ENCODE peak calls at places on chromosome 18, in eight cellular contexts. Z is ovary, R is adrenal gland, A is astrocyte, I is astrocyte of the spinal cord, N is HAP-1, B is tibial nerve, J is psoas muscle. E is an unnamed sample.

GRCh38 chr18:76528477-76529432 is 33.7 kb upstream of the ZNF516 start:
- DNase-seq in I (peak), B (peak), J (peak), A (peak), N (peak), R (peak), Z (peak), E (no peak)

GRCh38 chr18:48780151-48781001 is 170.4 kb downstream of the SMAD7 start:
- DNase-seq in I (peak), J (peak), N (no peak), R (no peak), A (peak), B (no peak), Z (no peak), E (no peak)

GRCh38 chr18:13381907-13382682 is 163.5 kb downstream of the LDLRAD4 start:
- DNase-seq in N (peak), A (peak), J (peak), B (peak), Z (peak), R (peak), I (peak), E (no peak)

GRCh38 chr18:13455960-13456471 is 237.5 kb downstream of the LDLRAD4 start:
- DNase-seq in R (peak), N (no peak), A (no peak), J (no peak), B (no peak), I (no peak), Z (no peak), E (no peak)

GRCh38 chr18:38759457-38759856 is 1193.9 kb upstream of the CELF4 start:
- DNase-seq in R (no peak), B (no peak), N (no peak), A (no peak), I (no peak), J (no peak), Z (no peak), E (no peak)

GRCh38 chr18:598053-598665 is 1.4 kb downstream of the CLUL1 start:
- DNase-seq in R (no peak), B (no peak), Z (no peak), J (no peak), N (no peak), A (no peak), I (no peak), E (no peak)

GRCh38 chr18:31161757-31162418 is 768 bp downstream of the DSC1 start:
- DNase-seq in I (peak), N (no peak), B (no peak), J (no peak), A (peak), Z (no peak), R (no peak), E (no peak)

GRCh38 chr18:74976331-74976909 is 232.5 kb downstream of the PTGR3 start:
- DNase-seq in Z (no peak), I (no peak), B (no peak), N (no peak), R (peak), J (no peak), A (no peak), E (no peak)

GRCh38 chr18:62832282-62832681 is 116.9 kb downstream of the PHLPP1 start:
- DNase-seq in R (no peak), B (no peak), Z (no peak), N (no peak), I (no peak), A (no peak), J (no peak), E (no peak)

GRCh38 chr18:69947361-69948106 is at the start of gene CD226:
- DNase-seq in A (no peak), B (no peak), R (no peak), I (no peak), Z (no peak), J (no peak), N (no peak), E (no peak)

GRCh38 chr18:2644535-2644934 is 11.0 kb upstream of the SMCHD1 start:
- DNase-seq in I (no peak), N (no peak), A (no peak), J (no peak), B (no peak), Z (no peak), R (no peak), E (no peak)

GRCh38 chr18:2642771-2643170 is 12.8 kb upstream of the SMCHD1 start:
- DNase-seq in J (no peak), R (no peak), A (peak), I (peak), N (no peak), B (no peak), Z (no peak), E (no peak)

GRCh38 chr18:2641638-2642037 is 13.9 kb upstream of the SMCHD1 start:
- DNase-seq in J (no peak), N (no peak), I (no peak), B (no peak), Z (no peak), A (no peak), R (no peak), E (no peak)
- H3K4me3 ChIP-seq in J (peak), N (no peak), I (no peak), B (peak), Z (no peak), A (no peak), R (no peak), E (no peak)

GRCh38 chr18:49861659-49862058 is 48.3 kb upstream of the ACAA2 start:
- DNase-seq in J (no peak), R (no peak), Z (no peak), A (no peak), B (no peak), N (no peak), I (no peak), E (no peak)
- H3K4me3 ChIP-seq in J (no peak), R (no peak), Z (no peak), A (no peak), B (no peak), N (no peak), I (no peak), E (no peak)

DNA sequence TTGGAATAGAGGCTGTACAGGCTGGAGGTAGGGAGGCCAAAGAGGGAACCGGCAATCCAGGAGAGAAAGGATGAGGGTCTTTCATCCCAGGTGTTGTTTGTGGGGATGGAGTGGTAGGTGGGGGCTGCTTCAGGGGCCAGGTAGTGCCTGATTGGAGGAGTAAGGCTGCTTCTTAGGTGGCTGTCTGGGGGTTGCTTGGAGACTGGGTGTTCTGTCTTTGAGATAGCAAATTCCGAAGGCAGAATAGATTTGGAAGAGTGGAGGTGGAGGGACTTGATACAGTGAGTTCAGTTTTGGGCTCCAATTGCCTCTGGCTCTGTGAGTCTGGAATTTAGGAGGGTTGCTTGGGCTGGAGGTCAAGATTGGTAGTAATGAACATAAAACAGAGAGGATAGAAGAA is 5.9 kb downstream of the ZNF532 start:
- DNase-seq in J (no peak), A (no peak), B (no peak), I (no peak), R (no peak), N (no peak), Z (no peak), E (no peak)
- H3K4me3 ChIP-seq in J (no peak), A (no peak), B (no peak), I (no peak), R (no peak), N (no peak), Z (no peak), E (no peak)

DNA sequence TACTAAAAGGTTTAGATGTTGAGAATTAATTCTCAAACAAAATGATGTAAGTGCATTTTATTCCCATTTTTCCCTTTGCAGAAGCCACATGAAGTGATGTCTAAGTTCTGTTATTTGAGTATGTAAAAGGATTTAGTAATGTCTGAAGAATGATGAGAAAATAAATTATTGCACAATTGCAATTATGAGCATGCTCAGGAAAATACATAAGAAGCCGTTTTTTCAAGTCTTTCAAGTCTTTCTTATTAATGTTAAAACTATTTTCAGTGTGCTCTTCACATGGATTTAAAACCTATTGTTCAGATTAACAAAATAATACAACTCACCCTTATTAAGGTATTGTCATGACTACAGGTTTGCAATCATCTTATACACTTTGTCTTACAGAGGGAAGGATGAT is 331.4 kb upstream of the NETO1 start:
- DNase-seq in J (no peak), A (peak), Z (no peak), I (peak), R (no peak), B (no peak), N (no peak), E (no peak)
- H3K4me3 ChIP-seq in J (no peak), A (no peak), Z (no peak), I (no peak), R (no peak), B (no peak), N (no peak), E (no peak)

DNA sequence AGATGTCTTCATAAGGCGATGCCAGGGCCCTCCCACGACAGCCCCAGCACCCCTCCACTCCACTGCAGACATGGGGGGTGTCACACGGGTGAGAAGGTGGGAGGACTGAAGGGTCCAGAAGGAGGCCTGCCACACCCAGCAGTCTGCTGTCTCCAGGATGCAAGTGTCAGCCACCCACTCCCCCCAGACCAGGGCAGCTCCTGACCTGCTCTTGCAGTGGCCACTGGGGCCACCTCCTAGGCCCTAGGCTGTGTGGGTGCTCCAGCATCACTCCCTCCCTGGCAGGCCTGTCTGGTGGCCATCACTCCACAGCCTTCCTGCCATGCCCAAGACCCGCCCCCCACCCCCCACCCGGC is 171.0 kb downstream of the CELF4 start:
- DNase-seq in R (no peak), A (no peak), Z (no peak), J (no peak), N (no peak), B (no peak), I (no peak), E (no peak)
- H3K4me3 ChIP-seq in R (no peak), A (no peak), Z (no peak), J (peak), N (no peak), B (peak), I (no peak), E (peak)

DNA sequence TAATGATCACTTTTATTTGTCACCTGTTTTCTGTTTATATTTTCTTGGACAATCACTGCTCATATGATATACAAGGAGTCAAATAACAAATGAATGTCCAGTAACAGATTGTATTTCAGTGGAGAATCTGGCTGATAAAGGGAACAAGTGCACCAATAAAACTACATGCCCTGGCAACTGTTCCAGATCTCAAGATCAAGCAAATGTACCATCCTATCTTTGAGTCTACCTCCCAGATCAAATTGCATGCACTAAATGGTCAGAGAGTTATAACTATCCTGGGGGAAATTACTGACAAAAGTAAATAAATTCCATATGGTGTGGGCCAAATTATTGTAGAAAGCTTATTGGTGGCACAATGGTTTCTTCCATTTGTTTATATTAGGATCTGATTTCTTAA is 452.8 kb downstream of the MBD2 start:
- DNase-seq in A (no peak), N (no peak), R (no peak), I (no peak), B (no peak), J (no peak), Z (no peak), E (no peak)
- H3K4me3 ChIP-seq in A (no peak), N (no peak), R (no peak), I (no peak), B (no peak), J (no peak), Z (no peak), E (no peak)

DNA sequence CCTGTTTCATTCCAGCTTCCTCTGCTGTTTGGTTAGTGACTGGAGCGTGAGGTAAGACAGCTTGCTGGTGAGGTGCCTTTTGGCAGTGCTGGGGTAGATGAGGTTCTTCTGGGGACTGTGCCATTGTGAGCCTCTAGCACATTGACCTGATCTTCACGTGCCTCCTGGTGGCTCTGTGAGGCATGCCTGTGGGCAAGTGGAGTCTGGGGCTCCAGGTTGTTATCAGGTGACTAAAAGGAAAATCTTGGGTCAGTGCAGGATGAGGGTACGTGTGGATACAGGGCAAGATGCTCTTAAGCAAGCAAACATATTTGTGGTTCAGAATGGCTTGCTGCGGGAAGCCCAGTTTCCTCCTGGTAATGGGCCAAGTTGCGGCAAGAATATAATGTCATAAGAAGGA is 75.4 kb downstream of the FHOD3 start:
- DNase-seq in N (no peak), A (peak), Z (no peak), R (no peak), I (peak), B (no peak), J (no peak), E (no peak)
- H3K4me3 ChIP-seq in N (no peak), A (no peak), Z (no peak), R (no peak), I (no peak), B (no peak), J (no peak), E (no peak)